ENCODE peak calls at places on chromosomes 1 and 21, in four cellular contexts. I is left ventricle myocardium superior, P is SK-N-SH, Z is T-cell. G is an unnamed sample.

GRCh38 chr21:46183910-46184624 is at the start of gene SPATC1L:
- DNase-seq in I (peak), P (peak), Z (no peak), G (peak)

GRCh38 chr1:43339584-43340232 is 2.1 kb downstream of the MPL start:
- DNase-seq in I (no peak), P (no peak), Z (no peak), G (no peak)

GRCh38 chr1:55868026-55868425 is 652.9 kb upstream of the USP24 start:
- DNase-seq in I (no peak), P (no peak), Z (no peak), G (no peak)

GRCh38 chr1:157734328-157734727 is 33.8 kb upstream of the FCRL3 start:
- DNase-seq in I (no peak), P (no peak), Z (no peak), G (no peak)

GRCh38 chr1:26543444-26543835 is 13.9 kb downstream of the RPS6KA1 start:
- DNase-seq in I (no peak), P (no peak), Z (no peak), G (no peak)

GRCh38 chr21:42565886-42566523 is 52.4 kb downstream of the SLC37A1 start:
- DNase-seq in I (no peak), P (no peak), Z (no peak), G (no peak)

GRCh38 chr1:33256701-33257387 is 552 bp downstream of the ZNF362 start:
- DNase-seq in I (peak), P (no peak), Z (peak), G (peak)

GRCh38 chr21:34878501-34878900 is 170.6 kb downstream of the RUNX1 start:
- DNase-seq in I (no peak), P (no peak), Z (no peak), G (no peak)

GRCh38 chr1:206464456-206464964 is 5.8 kb upstream of the IKBKE start:
- DNase-seq in I (no peak), P (no peak), Z (no peak), G (no peak)

GRCh38 chr1:189606795-189607476 is 870.7 kb downstream of the BRINP3 start:
- DNase-seq in I (no peak), P (no peak), Z (no peak), G (no peak)

GRCh38 chr21:45158491-45159423 is 84.4 kb downstream of the ADARB1 start:
- DNase-seq in I (no peak), P (no peak), Z (no peak), G (no peak)

GRCh38 chr1:155223017-155223416 is 14.5 kb downstream of the MTX1 start:
- DNase-seq in I (no peak), P (no peak), Z (no peak), G (no peak)

GRCh38 chr1:192609110-192610079 is 26.6 kb upstream of the RGS13 start:
- DNase-seq in I (peak), P (no peak), Z (peak), G (peak)

GRCh38 chr1:94384485-94385353 is 33.5 kb upstream of the ABCD3 start:
- DNase-seq in I (no peak), P (peak), Z (no peak), G (peak)

GRCh38 chr1:11563560-11564069 is 84.7 kb downstream of the DISP3 start:
- DNase-seq in I (no peak), P (peak), Z (no peak), G (no peak)

GRCh38 chr1:204296431-204296988 is 63.2 kb downstream of the PLEKHA6 start:
- DNase-seq in I (no peak), P (no peak), Z (no peak), G (peak)

GRCh38 chr1:246497331-246497915 is 9.7 kb downstream of the SMYD3 start:
- DNase-seq in I (no peak), P (peak), Z (no peak), G (peak)

GRCh38 chr1:2819429-2819828 is 17.9 kb upstream of the TTC34 start:
- DNase-seq in I (peak), P (no peak), Z (no peak), G (no peak)

GRCh38 chr21:36080386-36080785 is 10.6 kb downstream of the CBR1 start:
- DNase-seq in I (no peak), P (no peak), Z (no peak), G (no peak)

GRCh38 chr1:94329276-94329675 is 88.9 kb upstream of the ABCD3 start:
- DNase-seq in I (no peak), P (no peak), Z (no peak), G (no peak)

GRCh38 chr1:237590381-237590780 is 300.3 kb downstream of the ZP4 start:
- DNase-seq in I (no peak), P (no peak), Z (no peak), G (no peak)

GRCh38 chr1:153903841-153904455 is 18.8 kb downstream of the GATAD2B start:
- DNase-seq in I (no peak), P (no peak), Z (no peak), G (no peak)

GRCh38 chr1:219880765-219881457 is 47.4 kb downstream of the SLC30A10 start:
- DNase-seq in I (no peak), P (no peak), Z (no peak), G (no peak)

GRCh38 chr1:5991784-5992033 is 516 bp downstream of the NPHP4 start:
- DNase-seq in I (no peak), P (peak), Z (no peak), G (peak)

GRCh38 chr21:18468775-18469174 is 65.2 kb upstream of the TMPRSS15 start:
- DNase-seq in I (no peak), P (no peak), Z (no peak), G (no peak)

GRCh38 chr1:62420214-62420613 is 16.6 kb upstream of the USP1 start:
- DNase-seq in I (no peak), P (no peak), Z (no peak), G (no peak)

GRCh38 chr1:9382923-9383491 is 90.3 kb downstream of the SPSB1 start:
- DNase-seq in I (no peak), P (no peak), Z (no peak), G (no peak)

GRCh38 chr1:153553691-153554608 is 4.9 kb upstream of the S100A3 start:
- DNase-seq in I (peak), P (no peak), Z (no peak), G (no peak)

GRCh38 chr1:92784051-92784638 is 763 bp downstream of the EVI5 start:
- DNase-seq in I (no peak), P (no peak), Z (no peak), G (peak)

GRCh38 chr1:37238376-37239224 is 204.3 kb upstream of the GRIK3 start:
- DNase-seq in I (no peak), P (no peak), Z (no peak), G (no peak)

G was measured in activated CD8-positive, alpha-beta T cell treated with anti-CD3 and anti-CD28 coated beads for 36 hours.